ENCODE peak calls at places on chromosomes 6 and 20, in seven cellular contexts. E is A549; V is CD8-positive, alpha-beta memory T cell; N is cardiac muscle cell; L is heart right ventricle; J is CD4-positive, alpha-beta memory T cell; K is K562. U is an unnamed sample.

GRCh38 chr6:31042801-31043200 is 32.5 kb downstream of the MUC22 start:
- DNase-seq in L (peak), N (peak), E (peak), J (no peak), K (peak), V (no peak), U (no peak)

GRCh38 chr6:86453232-86453631 is 484.1 kb upstream of the HTR1E start:
- DNase-seq in N (no peak), E (no peak), J (no peak), K (no peak), V (no peak), L (no peak), U (no peak)

GRCh38 chr20:19079536-19080299 is 132.7 kb upstream of the SLC24A3 start:
- DNase-seq in L (no peak), V (no peak), N (no peak), J (no peak), E (no peak), K (no peak), U (no peak)

GRCh38 chr20:62578294-62578897 is 63.9 kb upstream of the SLCO4A1 start:
- DNase-seq in K (peak), L (no peak), J (no peak), V (no peak), N (no peak), E (peak), U (no peak)

GRCh38 chr20:44728835-44729342 is 13.7 kb downstream of the CCN5 start:
- DNase-seq in J (no peak), V (no peak), K (no peak), E (peak), L (peak), N (no peak), U (peak)

GRCh38 chr6:52733172-52733571 is 30.1 kb downstream of the GSTA2 start:
- DNase-seq in N (no peak), L (no peak), E (no peak), K (no peak), J (no peak), V (no peak), U (no peak)

GRCh38 chr20:35395728-35396127 is 16.0 kb downstream of the UQCC1 start:
- DNase-seq in E (no peak), N (no peak), K (no peak), L (no peak), V (no peak), J (no peak), U (peak)

GRCh38 chr6:111798281-111798725 is 74.9 kb downstream of the FYN start:
- DNase-seq in L (no peak), V (no peak), N (no peak), E (no peak), J (no peak), K (no peak), U (no peak)

GRCh38 chr20:1334761-1335160 is 5.8 kb upstream of the SDCBP2 start:
- DNase-seq in V (no peak), L (no peak), E (no peak), N (no peak), K (peak), J (no peak), U (no peak)

GRCh38 chr6:89242574-89243330 is 25.6 kb upstream of the GABRR1 start:
- DNase-seq in N (peak), J (no peak), V (no peak), K (peak), E (peak), L (no peak), U (no peak)

GRCh38 chr6:166950443-166950821 is 5.9 kb downstream of the RNASET2 start:
- DNase-seq in V (no peak), J (no peak), N (no peak), K (no peak), E (no peak), L (no peak), U (no peak)

GRCh38 chr6:168631589-168631988 is 190.6 kb downstream of the SMOC2 start:
- DNase-seq in J (no peak), N (no peak), L (no peak), K (no peak), V (no peak), E (no peak), U (no peak)

GRCh38 chr20:5168582-5169396 is 42.0 kb downstream of the CDS2 start:
- DNase-seq in N (no peak), V (no peak), J (no peak), K (no peak), L (no peak), E (no peak), U (peak)

GRCh38 chr20:49979030-49979832 is 3.5 kb upstream of the SNAI1 start:
- DNase-seq in J (peak), V (peak), N (peak), L (peak), E (peak), K (peak), U (no peak)

GRCh38 chr6:143611580-143611979 is 66.2 kb upstream of the PHACTR2 start:
- DNase-seq in V (no peak), N (no peak), L (no peak), K (no peak), J (no peak), E (no peak), U (no peak)

GRCh38 chr6:79557683-79558082 is 20.5 kb upstream of the LCA5 start:
- DNase-seq in E (no peak), L (no peak), V (no peak), N (no peak), J (no peak), K (no peak), U (no peak)

GRCh38 chr6:167856999-167857660 is 30.4 kb downstream of the AFDN start:
- DNase-seq in N (peak), V (no peak), L (no peak), J (no peak), K (peak), E (no peak), U (no peak)

GRCh38 chr6:15299430-15300131 is 53.7 kb downstream of the JARID2 start:
- DNase-seq in N (no peak), V (peak), J (peak), L (peak), E (no peak), K (peak), U (no peak)

GRCh38 chr6:166612471-166612881 is 14.6 kb downstream of the RPS6KA2 start:
- DNase-seq in V (no peak), L (no peak), J (no peak), K (no peak), N (no peak), E (no peak), U (peak)

GRCh38 chr6:55953384-55953783 is 78.0 kb upstream of the BMP5 start:
- DNase-seq in N (no peak), J (no peak), V (no peak), E (peak), L (no peak), K (no peak), U (no peak)

GRCh38 chr6:8166156-8166555 is 63.8 kb upstream of the EEF1E1 start:
- DNase-seq in L (no peak), V (no peak), K (no peak), J (no peak), E (no peak), N (no peak), U (no peak)

GRCh38 chr6:36499918-36500317 is 47.4 kb downstream of the STK38 start:
- DNase-seq in J (no peak), L (no peak), E (no peak), V (no peak), N (no peak), K (no peak), U (no peak)

GRCh38 chr6:1597924-1598323 is 11.8 kb upstream of the FOXC1 start:
- DNase-seq in E (no peak), L (no peak), K (no peak), N (no peak), J (no peak), V (no peak), U (no peak)

GRCh38 chr6:113411006-113411405 is 446.1 kb upstream of the MARCKS start:
- DNase-seq in N (no peak), E (no peak), K (peak), V (no peak), L (no peak), J (no peak), U (no peak)

GRCh38 chr6:34145161-34146020 is 496 bp downstream of the GRM4 start:
- DNase-seq in K (peak), E (no peak), J (no peak), N (peak), L (no peak), V (peak), U (no peak)

GRCh38 chr6:75368151-75368779 is 83.7 kb upstream of the TMEM30A start:
- DNase-seq in N (peak), K (peak), L (no peak), J (no peak), V (no peak), E (peak), U (no peak)

GRCh38 chr6:29294499-29294914 is 7.0 kb upstream of the OR14J1 start:
- DNase-seq in N (no peak), V (no peak), J (no peak), L (no peak), E (no peak), K (no peak), U (no peak)

GRCh38 chr6:164692772-164693171 is 616.6 kb downstream of the C6orf118 start:
- DNase-seq in L (no peak), E (no peak), K (no peak), V (no peak), J (no peak), N (no peak), U (no peak)

GRCh38 chr6:113211185-113211584 is 646.0 kb upstream of the MARCKS start:
- DNase-seq in K (no peak), L (no peak), V (no peak), J (no peak), N (no peak), E (no peak), U (no peak)

GRCh38 chr20:64113796-64114355 is 6.5 kb upstream of the NPBWR2 start:
- DNase-seq in J (no peak), E (no peak), N (no peak), L (no peak), V (no peak), K (no peak), U (no peak)

GRCh38 chr6:34025112-34025807 is 120.6 kb downstream of the GRM4 start:
- DNase-seq in V (no peak), E (no peak), L (no peak), N (no peak), K (no peak), J (no peak), U (no peak)

GRCh38 chr6:62429781-62430180 is 143.8 kb upstream of the KHDRBS2 start:
- DNase-seq in K (no peak), E (no peak), J (no peak), V (no peak), L (no peak), N (no peak), U (no peak)

GRCh38 chr6:142459267-142459666 is 157.5 kb downstream of the ADGRG6 start:
- DNase-seq in J (no peak), V (no peak), E (no peak), K (no peak), N (no peak), L (no peak), U (no peak)

GRCh38 chr6:114096553-114097172 is 125.7 kb upstream of the HDAC2 start:
- DNase-seq in E (peak), L (no peak), V (no peak), J (no peak), K (peak), N (peak), U (no peak)

GRCh38 chr20:63740070-63740500 is 509 bp downstream of the SLC2A4RG start:
- DNase-seq in N (peak), L (peak), J (peak), K (peak), V (peak), E (peak), U (peak)

GRCh38 chr6:40342674-40343230 is 244.4 kb downstream of the LRFN2 start:
- DNase-seq in K (no peak), E (no peak), N (no peak), V (no peak), J (no peak), L (no peak), U (peak)

GRCh38 chr20:44104807-44105517 is 82.0 kb downstream of the JPH2 start:
- DNase-seq in N (peak), E (no peak), J (no peak), V (no peak), K (no peak), L (no peak), U (peak)

GRCh38 chr20:38202153-38202981 is 37.3 kb upstream of the TGM2 start:
- DNase-seq in K (no peak), L (no peak), N (no peak), V (no peak), E (no peak), J (no peak), U (no peak)

GRCh38 chr20:15235799-15236198 is 898.4 kb upstream of the FLRT3 start:
- DNase-seq in E (no peak), V (no peak), K (no peak), J (no peak), N (no peak), L (no peak), U (no peak)
- H3K27ac ChIP-seq in E (no peak), V (no peak), K (no peak), J (no peak), N (no peak), L (no peak), U (no peak)

GRCh38 chr6:54267798-54268197 is 40.4 kb upstream of the TINAG start:
- DNase-seq in V (no peak), J (no peak), K (peak), E (peak), N (peak), L (no peak), U (no peak)

GRCh38 chr6:54274383-54274782 is 33.9 kb upstream of the TINAG start:
- DNase-seq in K (no peak), V (no peak), L (no peak), J (no peak), E (no peak), N (no peak), U (no peak)

GRCh38 chr6:54273214-54273820 is 34.9 kb upstream of the TINAG start:
- DNase-seq in L (no peak), J (no peak), K (no peak), V (no peak), E (no peak), N (peak), U (no peak)
- H3K27ac ChIP-seq in L (no peak), J (no peak), K (no peak), V (no peak), E (no peak), N (no peak), U (no peak)

GRCh38 chr6:81995548-81996289 is 243.2 kb upstream of the TENT5A start:
- DNase-seq in V (no peak), L (no peak), K (no peak), N (no peak), E (no peak), J (no peak), U (no peak)
- H3K27ac ChIP-seq in V (no peak), L (no peak), K (no peak), N (no peak), E (peak), J (no peak), U (peak)

GRCh38 chr6:10403385-10404106 is 11.3 kb downstream of the TFAP2A start:
- DNase-seq in E (peak), N (no peak), K (no peak), L (no peak), J (no peak), V (no peak), U (no peak)
- H3K27ac ChIP-seq in E (peak), N (no peak), K (peak), L (no peak), J (peak), V (peak), U (no peak)